ENCODE peak calls at places on chromosome 16, in nine cellular contexts. D is HCT116, P is endothelial cell of umbilical vein, K is transverse colon, Y is H1, X is SK-N-SH, A is stomach, M is GM12891, W is GM23338. E is an unnamed sample.

GRCh38 chr16:65737831-65738230 is 616.0 kb upstream of the CDH11 start:
- DNase-seq in X (no peak), Y (no peak), K (no peak), D (no peak), W (no peak), A (no peak), M (no peak), P (no peak), E (no peak)

GRCh38 chr16:24721830-24722238 is 7.6 kb upstream of the TNRC6A start:
- DNase-seq in K (no peak), Y (no peak), W (no peak), X (no peak), A (no peak), D (no peak), M (no peak), P (no peak), E (no peak)

GRCh38 chr16:4734730-4735575 is 616 bp downstream of the DNAAF8 start:
- DNase-seq in D (peak; percentile 40), A (peak; percentile 91), K (peak; percentile 93), P (peak; percentile 77), W (peak; percentile 93), X (peak; percentile 93), Y (no peak), M (peak; percentile 94), E (peak; percentile 17)

GRCh38 chr16:52418206-52418605 is 128.7 kb downstream of the TOX3 start:
- DNase-seq in M (no peak), W (no peak), Y (no peak), P (no peak), K (no peak), X (no peak), D (no peak), A (no peak), E (no peak)

GRCh38 chr16:48609453-48610023 is 442 bp downstream of the N4BP1 start:
- DNase-seq in Y (no peak), X (no peak), D (no peak), A (peak; percentile 70), W (peak; percentile 63), P (no peak), K (peak; percentile 61), M (no peak), E (no peak)

GRCh38 chr16:11852092-11852809 is 909 bp upstream of the RSL1D1 start:
- DNase-seq in Y (no peak), A (no peak), K (no peak), X (peak; percentile 25), P (no peak), W (no peak), M (no peak), D (no peak), E (no peak)

GRCh38 chr16:10827691-10828341 is 9.2 kb upstream of the TVP23A start:
- DNase-seq in Y (no peak), D (no peak), W (no peak), P (peak; percentile 63), X (no peak), K (peak; percentile 55), A (peak; percentile 72), M (no peak), E (no peak)

GRCh38 chr16:10622036-10622921 is 41.9 kb upstream of the EMP2 start:
- DNase-seq in P (no peak), Y (no peak), W (peak; percentile 69), D (no peak), X (no peak), M (no peak), A (no peak), K (no peak), E (no peak)

GRCh38 chr16:88103581-88104188 is 152.5 kb downstream of the BANP start:
- DNase-seq in Y (no peak), K (no peak), D (no peak), X (no peak), A (no peak), W (no peak), P (no peak), M (no peak), E (no peak)

GRCh38 chr16:68884867-68885266 is 41.5 kb downstream of the TANGO6 start:
- DNase-seq in X (no peak), W (no peak), D (no peak), Y (no peak), A (no peak), P (peak; percentile 87), M (no peak), K (no peak), E (no peak)

GRCh38 chr16:20611350-20611902 is 35.3 kb upstream of the ACSM2B start:
- DNase-seq in W (no peak), Y (no peak), P (no peak), K (no peak), M (no peak), X (no peak), A (peak; percentile 84), D (no peak), E (no peak)

GRCh38 chr16:20613471-20613887 is 37.3 kb upstream of the ACSM2B start:
- DNase-seq in P (no peak), A (no peak), Y (no peak), X (no peak), K (no peak), M (no peak), D (no peak), W (no peak), E (no peak)

GRCh38 chr16:20614201-20615141 is 38.3 kb upstream of the ACSM2B start:
- DNase-seq in D (no peak), P (no peak), M (no peak), A (no peak), Y (no peak), X (no peak), W (no peak), K (no peak), E (no peak)

GRCh38 chr16:20611975-20612471 is 35.9 kb upstream of the ACSM2B start:
- DNase-seq in D (no peak), P (no peak), Y (no peak), M (no peak), X (no peak), K (no peak), A (peak; percentile 75), W (no peak), E (no peak)

DNA sequence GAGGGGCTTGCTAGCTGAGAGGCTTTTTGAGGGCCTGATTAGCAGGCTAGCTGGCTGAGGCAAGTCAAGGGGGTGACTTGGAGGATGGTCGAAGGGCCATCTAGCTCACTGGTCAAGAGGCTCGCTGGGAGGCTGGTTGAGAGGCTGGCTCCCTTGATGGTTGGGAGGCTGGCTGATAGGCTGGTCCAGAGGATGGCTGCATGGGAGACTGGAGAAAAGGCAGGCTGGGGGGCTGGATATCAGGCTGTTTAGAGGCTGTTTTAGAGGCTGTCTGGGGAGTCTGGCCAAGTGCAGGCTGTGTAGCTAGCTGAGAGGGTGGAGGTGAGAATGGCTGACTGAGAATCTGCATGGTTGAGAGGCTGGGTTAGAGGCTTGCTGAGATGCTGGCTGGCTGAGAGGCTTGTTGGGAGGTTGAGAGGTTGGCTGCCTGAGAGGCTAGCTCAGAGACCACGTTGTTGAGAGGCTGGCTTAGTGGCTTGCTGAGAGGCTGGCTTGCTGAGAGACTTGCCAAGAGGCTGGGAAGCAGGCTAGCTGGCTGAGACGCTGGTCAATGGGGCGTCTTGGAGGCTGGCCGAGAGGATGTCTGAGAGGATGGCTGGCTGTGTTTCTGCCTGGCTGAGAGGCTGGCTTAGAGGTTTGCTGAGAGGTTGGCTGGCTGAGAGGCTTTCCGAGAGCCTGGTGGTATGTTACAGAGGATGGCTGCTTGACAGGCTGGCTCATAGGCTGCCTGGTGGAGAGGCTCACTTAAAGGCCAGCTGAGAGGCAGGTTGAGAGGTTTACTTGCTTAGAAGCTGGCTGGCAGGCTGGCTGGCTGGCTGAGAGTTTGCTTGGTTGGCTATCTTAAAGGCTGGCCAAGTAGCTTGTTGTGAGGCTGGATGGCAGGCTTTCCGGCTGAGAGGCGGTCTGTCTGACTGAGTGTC is 36.6 kb upstream of the ACSM2B start:
- DNase-seq in X (no peak), K (no peak), M (no peak), W (no peak), A (peak; percentile 56), Y (no peak), D (no peak), P (no peak), E (no peak)
- TF ChIP-seq POLR2AphosphoS5 in X (no peak), K (no peak), M (no peak), W (no peak), A (no peak), Y (no peak), D (no peak), P (no peak), E (no peak)

DNA sequence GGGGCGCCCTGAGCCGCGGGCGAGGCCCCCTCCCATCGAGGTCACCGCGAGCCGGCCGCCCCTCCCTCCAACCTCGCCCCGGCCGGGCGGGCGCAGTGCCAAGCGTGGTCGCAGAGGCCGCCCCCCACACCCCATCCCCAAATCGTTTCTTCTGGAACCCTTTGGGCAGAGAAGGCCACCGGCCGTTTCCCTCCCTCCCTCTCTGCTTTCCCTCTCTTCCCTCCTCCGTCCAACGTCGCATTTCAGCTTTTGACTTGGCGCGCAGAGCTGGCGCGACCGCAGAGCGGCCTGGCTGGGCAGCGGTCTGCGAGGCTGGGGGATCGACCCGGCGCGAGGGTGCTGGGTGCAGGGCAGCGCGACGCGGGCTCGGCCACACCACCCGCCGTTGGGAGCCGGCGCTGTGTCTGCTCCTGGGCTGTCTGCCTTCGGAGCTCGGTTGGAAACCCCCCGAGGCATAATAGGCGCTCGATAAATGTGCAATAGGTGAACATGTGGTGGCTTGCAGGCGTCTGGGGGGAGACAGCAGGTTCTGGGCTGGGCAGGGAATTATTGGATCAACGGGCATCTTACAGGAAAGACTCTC is 2.9 kb upstream of the NTN3 start:
- DNase-seq in K (no peak), D (no peak), P (peak; percentile 14), Y (no peak), M (no peak), W (peak; percentile 63), X (peak; percentile 75), A (no peak), E (no peak)
- TF ChIP-seq POLR2AphosphoS5 in K (no peak), D (no peak), P (no peak), Y (no peak), M (no peak), W (no peak), X (peak; percentile 4), A (no peak), E (peak; percentile 64)

DNA sequence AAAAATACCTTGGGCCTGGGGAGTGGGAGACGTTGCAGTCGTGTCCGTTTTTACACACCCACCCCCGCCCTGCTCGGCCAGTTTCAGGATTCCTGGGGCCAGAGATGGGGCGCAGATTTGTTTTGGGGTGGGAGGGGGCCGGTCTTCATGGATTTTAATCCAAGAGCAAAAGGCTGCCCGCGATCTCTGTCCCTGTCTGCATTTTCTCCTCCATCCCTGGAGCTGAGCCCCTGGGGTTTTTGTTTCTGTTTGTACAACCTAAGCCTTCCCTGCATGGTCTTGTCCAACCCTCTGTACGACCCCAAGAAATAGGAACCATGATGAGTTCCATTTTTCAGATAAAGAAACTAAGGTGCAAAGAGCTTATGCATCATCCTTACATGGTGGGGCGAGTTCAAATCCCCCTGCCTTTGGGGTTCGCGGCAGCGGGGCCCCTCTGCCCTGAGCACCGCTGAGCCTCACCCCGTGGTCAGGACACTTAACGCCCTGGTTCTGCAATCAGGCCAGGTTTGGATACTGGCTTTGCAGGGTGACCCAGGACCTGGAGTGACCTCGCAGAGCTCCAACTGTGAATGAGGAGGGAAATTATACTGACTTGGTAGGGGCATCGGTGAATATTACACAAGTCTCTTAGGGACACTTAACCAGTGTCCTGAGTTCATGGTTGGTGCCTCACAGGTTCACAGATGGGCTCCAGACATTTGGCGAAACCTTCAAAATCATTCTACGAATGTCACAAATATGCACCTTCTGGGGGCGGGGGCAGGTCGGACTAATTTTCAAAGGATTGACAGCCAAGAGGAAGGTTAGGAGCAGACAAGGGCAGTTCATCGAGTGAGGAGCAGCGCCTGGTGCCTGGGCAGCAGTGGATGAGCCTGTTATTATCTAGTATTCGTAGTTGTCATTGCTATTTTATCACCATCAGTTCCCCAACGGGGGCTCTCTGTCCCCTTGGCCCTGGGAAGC is 4.1 kb upstream of the FOXF1 start:
- DNase-seq in K (no peak), D (no peak), Y (no peak), P (no peak), W (no peak), A (no peak), X (no peak), M (no peak), E (no peak)
- TF ChIP-seq POLR2AphosphoS5 in K (no peak), D (no peak), Y (no peak), P (no peak), W (no peak), A (no peak), X (no peak), M (no peak), E (no peak)

GRCh38 chr16:578232-578869 is 8.6 kb downstream of the PIGQ start:
- DNase-seq in A (no peak), M (no peak), D (no peak), K (no peak), X (no peak), Y (no peak), P (no peak), W (no peak), E (no peak)
- TF ChIP-seq POLR2AphosphoS5 in A (no peak), M (no peak), D (no peak), K (no peak), X (no peak), Y (no peak), P (peak; percentile 14), W (no peak), E (no peak)